ENCODE peak calls at places on chromosome 1, in nine cellular contexts. N is HepG2, I is adrenal gland, T is sigmoid colon, Q is esophagus muscularis mucosa, U is ovary, G is IMR-90, M is heart left ventricle, J is body of pancreas. W is an unnamed sample.

GRCh38 chr1:112718691-112719418 is 3.7 kb upstream of the PPM1J start:
- DNase-seq in N (no peak), I (peak; percentile 89), T (peak; percentile 87), Q (no peak), U (peak; percentile 82), G (peak; percentile 58), M (peak; percentile 77), J (peak; percentile 83), W (peak; percentile 87)

GRCh38 chr1:241310451-241310850 is 46.6 kb downstream of the RGS7 start:
- DNase-seq in N (no peak), I (no peak), T (no peak), Q (no peak), U (no peak), G (peak; percentile 8), M (no peak), J (no peak), W (no peak)

GRCh38 chr1:92927870-92928269 is 33.4 kb downstream of the DIPK1A start:
- DNase-seq in N (no peak), I (no peak), T (no peak), Q (no peak), U (no peak), G (no peak), M (no peak), J (no peak), W (no peak)

GRCh38 chr1:186819140-186819539 is 9.6 kb upstream of the PLA2G4A start:
- DNase-seq in N (no peak), I (no peak), T (no peak), Q (no peak), U (no peak), G (peak; percentile 90), M (no peak), J (no peak), W (no peak)

GRCh38 chr1:8303141-8303540 is 14.8 kb upstream of the SLC45A1 start:
- DNase-seq in N (no peak), I (no peak), T (no peak), Q (no peak), U (no peak), G (peak; percentile 91), M (no peak), J (no peak), W (no peak)

GRCh38 chr1:44587796-44588460 is 86.4 kb downstream of the TMEM53 start:
- DNase-seq in N (peak; percentile 51), I (peak; percentile 80), T (no peak), Q (no peak), U (no peak), G (no peak), M (no peak), J (no peak), W (peak; percentile 65)

GRCh38 chr1:71083271-71083670 is 2.4 kb upstream of the ZRANB2 start:
- DNase-seq in N (no peak), I (no peak), T (no peak), Q (no peak), U (no peak), G (no peak), M (no peak), J (no peak), W (no peak)

GRCh38 chr1:5999711-6000443 is 7.7 kb upstream of the NPHP4 start:
- DNase-seq in N (no peak), I (no peak), T (peak; percentile 30), Q (no peak), U (no peak), G (no peak), M (no peak), J (peak; percentile 3), W (no peak)

GRCh38 chr1:39696448-39696847 is 5.2 kb upstream of the HPCAL4 start:
- DNase-seq in N (no peak), I (no peak), T (no peak), Q (no peak), U (no peak), G (no peak), M (no peak), J (no peak), W (no peak)

GRCh38 chr1:39699419-39699818 is 8.2 kb upstream of the HPCAL4 start:
- DNase-seq in N (no peak), I (no peak), T (no peak), Q (no peak), U (no peak), G (no peak), M (no peak), J (no peak), W (no peak)

GRCh38 chr1:39701092-39701460 is 9.8 kb upstream of the HPCAL4 start:
- DNase-seq in N (no peak), I (peak; percentile 48), T (no peak), Q (no peak), U (peak; percentile 89), G (peak; percentile 56), M (no peak), J (peak; percentile 94), W (no peak)

GRCh38 chr1:39700348-39700747 is 9.1 kb upstream of the HPCAL4 start:
- DNase-seq in N (no peak), I (no peak), T (no peak), Q (no peak), U (no peak), G (no peak), M (no peak), J (no peak), W (no peak)

DNA sequence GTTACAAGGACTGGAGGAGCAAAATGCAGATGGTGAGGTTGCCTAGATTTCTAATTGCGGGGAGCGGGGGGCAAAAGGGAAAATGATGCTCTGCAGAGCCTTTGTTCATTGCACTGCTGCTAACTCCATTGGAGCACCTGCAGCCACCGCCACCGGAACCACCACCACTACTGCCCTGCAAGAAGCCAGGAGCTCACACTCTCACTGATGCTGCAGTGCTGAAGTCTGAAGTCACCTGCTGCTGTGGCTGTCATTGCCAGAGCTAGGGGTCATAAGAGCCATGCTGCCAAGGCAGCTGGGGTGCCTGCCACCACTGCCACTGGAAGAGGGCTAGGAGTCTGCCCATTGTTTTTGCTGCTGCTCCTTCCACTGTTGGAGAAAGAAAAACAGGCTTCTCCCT is 7.3 kb upstream of the HPCAL4 start:
- DNase-seq in N (no peak), I (no peak), T (no peak), Q (no peak), U (no peak), G (no peak), M (no peak), J (no peak), W (no peak)
- H3K27ac ChIP-seq in N (no peak overlapping the region), I (no peak overlapping the region), T (no peak overlapping the region), Q (no peak overlapping the region), U (no peak overlapping the region), G (no peak overlapping the region), M (no peak overlapping the region), J (no peak overlapping the region), W (no peak overlapping the region)

DNA sequence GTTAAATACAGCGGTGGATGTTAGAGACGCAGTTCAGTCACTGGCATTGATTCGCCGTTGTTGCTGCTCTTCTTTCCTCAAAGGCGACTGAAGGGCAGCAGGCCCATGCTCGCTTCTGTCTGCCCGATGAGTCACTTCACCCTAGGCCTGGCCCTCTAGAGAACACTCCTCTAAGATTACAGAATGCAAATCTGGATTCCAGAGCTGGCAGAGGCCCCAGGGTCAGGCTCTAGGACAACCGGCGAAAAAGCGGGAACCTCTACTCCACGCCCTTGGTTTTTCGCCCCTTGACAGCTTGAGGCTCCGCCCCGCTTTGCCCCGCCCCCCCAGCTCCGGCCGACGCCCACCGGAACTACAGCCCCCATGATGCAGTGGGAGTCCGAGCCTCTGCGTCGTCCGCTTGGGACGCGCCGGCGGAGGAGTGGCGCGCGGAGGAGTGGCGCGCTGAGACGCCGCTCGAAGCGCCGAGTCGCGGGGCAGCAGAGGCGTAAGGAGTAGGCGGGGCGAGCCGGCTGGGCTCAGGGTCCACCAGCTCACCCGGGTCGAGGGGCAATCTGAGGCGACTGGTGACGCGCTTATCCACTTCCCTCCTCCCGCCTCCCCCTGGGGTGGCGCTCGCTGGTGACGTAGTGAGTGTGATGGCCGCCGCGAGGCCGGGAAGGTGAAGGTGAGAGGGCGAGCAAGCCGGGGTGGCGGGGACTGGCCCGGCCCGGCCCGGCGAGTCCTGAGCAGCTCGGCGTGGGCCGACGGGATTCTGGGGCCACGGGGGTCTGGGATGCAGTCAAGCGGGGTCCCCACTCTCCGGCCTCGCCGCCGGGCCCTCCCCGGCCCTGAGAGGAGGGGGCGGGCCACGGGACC is at the start of gene MFN2:
- DNase-seq in N (peak; percentile 95), I (peak; percentile 99), T (peak; percentile 98), Q (peak; percentile 99), U (peak; percentile 94), G (peak; percentile 97), M (peak; percentile 97), J (peak; percentile 98), W (peak; percentile 98)
- TF ChIP-seq POLR2A in N (peak; percentile 67), I (peak; percentile 85), T (peak; percentile 45), Q (peak; percentile 20), U (peak; percentile 43), G (peak; percentile 66), M (no peak), J (peak; percentile 62), W (peak; percentile 83)

GRCh38 chr1:200640373-200641174 is 20.0 kb upstream of the KIF14 start:
- DNase-seq in N (no peak), I (peak; percentile 76), T (no peak), Q (no peak), U (no peak), G (no peak), M (no peak), J (peak; percentile 53), W (no peak)

GRCh38 chr1:200642481-200642880 is 21.9 kb upstream of the KIF14 start:
- DNase-seq in N (no peak), I (no peak), T (no peak), Q (no peak), U (no peak), G (no peak), M (no peak), J (no peak), W (no peak)

GRCh38 chr1:200638073-200638472 is 17.5 kb upstream of the KIF14 start:
- DNase-seq in N (no peak), I (no peak), T (no peak), Q (no peak), U (no peak), G (no peak), M (no peak), J (no peak), W (no peak)

GRCh38 chr1:200644021-200644420 is 23.5 kb upstream of the KIF14 start:
- DNase-seq in N (no peak), I (no peak), T (no peak), Q (no peak), U (no peak), G (no peak), M (no peak), J (no peak), W (no peak)

GRCh38 chr1:200641175-200641489 is 20.6 kb upstream of the KIF14 start:
- DNase-seq in N (no peak), I (no peak), T (no peak), Q (no peak), U (no peak), G (peak; percentile 11), M (no peak), J (no peak), W (no peak)
- H3K27ac ChIP-seq in N (no peak overlapping the region), I (peak overlapping the region; percentile 87), T (no peak overlapping the region), Q (no peak overlapping the region), U (no peak overlapping the region), G (no peak overlapping the region), M (no peak overlapping the region), J (peak overlapping the region; percentile 25), W (no peak overlapping the region)

GRCh38 chr1:164675342-164675904 is 116.4 kb downstream of the PBX1 start:
- DNase-seq in N (no peak), I (no peak), T (no peak), Q (no peak), U (no peak), G (peak; percentile 17), M (no peak), J (no peak), W (peak; percentile 44)

GRCh38 chr1:164671597-164672327 is 112.8 kb downstream of the PBX1 start:
- DNase-seq in N (no peak), I (no peak), T (no peak), Q (no peak), U (no peak), G (peak; percentile 50), M (no peak), J (no peak), W (no peak)

GRCh38 chr1:164672610-164673009 is 113.6 kb downstream of the PBX1 start:
- DNase-seq in N (no peak), I (no peak), T (no peak), Q (no peak), U (no peak), G (no peak), M (no peak), J (no peak), W (no peak)

GRCh38 chr1:164670026-164670425 is 111.0 kb downstream of the PBX1 start:
- DNase-seq in N (no peak), I (no peak), T (no peak), Q (no peak), U (no peak), G (no peak), M (no peak), J (no peak), W (no peak)

DNA sequence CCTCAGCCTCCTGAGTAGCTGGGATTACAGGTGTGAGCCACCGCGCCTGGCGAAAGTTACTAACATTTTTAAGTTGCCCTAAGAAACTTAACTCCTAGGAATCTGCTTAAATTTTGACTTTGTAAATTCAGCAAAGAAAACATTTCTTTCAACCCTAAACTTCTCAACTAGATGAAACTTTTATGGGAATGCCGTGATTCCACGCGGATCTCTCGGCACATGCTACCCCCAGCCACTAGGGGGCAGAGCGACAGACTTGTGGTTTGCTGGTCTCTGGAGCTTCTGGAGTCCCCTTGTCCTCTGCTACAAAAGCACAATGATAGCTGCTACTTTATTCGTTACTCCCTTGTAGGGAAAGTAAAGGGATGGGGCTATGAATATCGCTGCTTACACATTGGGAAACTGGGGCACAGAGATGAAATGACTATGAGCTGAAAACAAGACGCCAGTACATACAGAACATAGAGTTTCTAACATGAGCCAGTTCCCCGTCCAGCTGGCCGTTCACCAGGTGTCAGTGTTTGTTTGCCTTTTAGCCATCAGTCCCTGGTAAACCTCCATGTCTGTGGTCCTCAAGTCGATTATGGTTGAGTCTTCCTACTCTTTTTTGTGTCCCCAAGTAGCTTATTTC is 114.7 kb downstream of the PBX1 start:
- DNase-seq in N (peak; percentile 29), I (no peak), T (no peak), Q (no peak), U (no peak), G (no peak), M (no peak), J (peak; percentile 59), W (no peak)
- TF ChIP-seq POLR2A in N (no peak), I (no peak), T (no peak), Q (no peak), U (no peak), G (no peak), M (no peak), J (no peak), W (no peak)

W was measured in transverse colon.